ENCODE peak calls at places on chromosomes 13 and 19, in six cellular contexts. One of them, this sample, is unnamed.

GRCh38 chr13:111577429-111577828 is 257.0 kb downstream of the TEX29 start:
- DNase-seq in HT1080: no peak
- DNase-seq in WTC11: no peak
- DNase-seq in GM23248: no peak
- DNase-seq in kidney epithelial cell: no peak
- DNase-seq in HFF-Myc: no peak
- DNase-seq in this sample: no peak

GRCh38 chr13:41065098-41065497 is 3.8 kb downstream of the WBP4 start:
- DNase-seq in HFF-Myc: peak
- DNase-seq in GM23248: peak
- DNase-seq in WTC11: no peak
- DNase-seq in kidney epithelial cell: no peak
- DNase-seq in HT1080: no peak
- DNase-seq in this sample: no peak

GRCh38 chr13:100646030-100646673 is 28.4 kb downstream of the TMTC4 start:
- DNase-seq in HT1080: peak
- DNase-seq in HFF-Myc: no peak
- DNase-seq in GM23248: peak
- DNase-seq in kidney epithelial cell: no peak
- DNase-seq in WTC11: peak
- DNase-seq in this sample: no peak

GRCh38 chr13:100458673-100459072 is 129.9 kb downstream of the GGACT start:
- DNase-seq in GM23248: no peak
- DNase-seq in HFF-Myc: no peak
- DNase-seq in kidney epithelial cell: no peak
- DNase-seq in HT1080: no peak
- DNase-seq in WTC11: no peak
- DNase-seq in this sample: peak

GRCh38 chr13:27053235-27053884 is 118.3 kb downstream of the USP12 start:
- DNase-seq in kidney epithelial cell: no peak
- DNase-seq in HFF-Myc: no peak
- DNase-seq in HT1080: peak
- DNase-seq in GM23248: peak
- DNase-seq in WTC11: no peak
- DNase-seq in this sample: no peak

GRCh38 chr13:42992585-42993122 is 613 bp upstream of the EPSTI1 start:
- DNase-seq in HT1080: no peak
- DNase-seq in GM23248: no peak
- DNase-seq in HFF-Myc: no peak
- DNase-seq in kidney epithelial cell: no peak
- DNase-seq in WTC11: no peak
- DNase-seq in this sample: no peak

GRCh38 chr19:29497686-29498436 is 27.9 kb upstream of the VSTM2B start:
- DNase-seq in WTC11: no peak
- DNase-seq in GM23248: no peak
- DNase-seq in kidney epithelial cell: no peak
- DNase-seq in HT1080: no peak
- DNase-seq in HFF-Myc: no peak
- DNase-seq in this sample: no peak

GRCh38 chr19:13176345-13176744 is 26.1 kb downstream of the IER2 start:
- DNase-seq in GM23248: no peak
- DNase-seq in kidney epithelial cell: no peak
- DNase-seq in HFF-Myc: no peak
- DNase-seq in HT1080: no peak
- DNase-seq in WTC11: no peak
- DNase-seq in this sample: no peak

GRCh38 chr13:109767023-109767422 is 19.4 kb downstream of the IRS2 start:
- DNase-seq in kidney epithelial cell: no peak
- DNase-seq in HT1080: no peak
- DNase-seq in GM23248: no peak
- DNase-seq in HFF-Myc: no peak
- DNase-seq in WTC11: no peak
- DNase-seq in this sample: no peak

GRCh38 chr13:113921763-113922162 is 52.1 kb downstream of the C13orf46 start:
- DNase-seq in WTC11: no peak
- DNase-seq in kidney epithelial cell: no peak
- DNase-seq in GM23248: no peak
- DNase-seq in HT1080: no peak
- DNase-seq in HFF-Myc: no peak
- DNase-seq in this sample: no peak

GRCh38 chr19:28074773-28075172 is 1138.2 kb downstream of the UQCRFS1 start:
- DNase-seq in WTC11: no peak
- DNase-seq in HT1080: no peak
- DNase-seq in HFF-Myc: no peak
- DNase-seq in GM23248: no peak
- DNase-seq in kidney epithelial cell: no peak
- DNase-seq in this sample: no peak